ENCODE peak calls at places on chromosome 21, in four cellular contexts. U is H54, P is SK-MEL-5, E is lower lobe of right lung. B is an unnamed sample.
A peak's percentile ranks its signal among the peaks of the same experiment; 100 is the strongest.

GRCh38 chr21:39386194-39386593 is 37.3 kb upstream of the HMGN1 start:
- DNase-seq in U (no peak), P (peak; percentile 21), E (no peak), B (no peak)

GRCh38 chr21:41396452-41397107 is 29.5 kb upstream of the MX1 start:
- DNase-seq in U (no peak), P (peak; percentile 23), E (peak; percentile 85), B (no peak)

GRCh38 chr21:17491716-17492414 is 21.0 kb upstream of the CXADR start:
- DNase-seq in U (peak; percentile 56), P (peak; percentile 16), E (no peak), B (no peak)

GRCh38 chr21:32994305-32994704 is 31.4 kb upstream of the OLIG2 start:
- DNase-seq in U (no peak), P (peak; percentile 58), E (no peak), B (peak; percentile 4)

GRCh38 chr21:42566524-42567180 is 53.0 kb downstream of the SLC37A1 start:
- DNase-seq in U (no peak), P (no peak), E (peak; percentile 41), B (no peak)

GRCh38 chr21:15841856-15842564 is 112.2 kb downstream of the USP25 start:
- DNase-seq in U (no peak), P (no peak), E (no peak), B (peak; percentile 37)

GRCh38 chr21:42864812-42865211 is 14.5 kb downstream of the WDR4 start:
- DNase-seq in U (no peak), P (no peak), E (no peak), B (no peak)

GRCh38 chr21:25506887-25507286 is 100.4 kb downstream of the MRPL39 start:
- DNase-seq in U (no peak), P (no peak), E (no peak), B (no peak)

GRCh38 chr21:17387030-17387617 is 125.7 kb upstream of the CXADR start:
- DNase-seq in U (peak; percentile 33), P (peak; percentile 82), E (no peak), B (peak; percentile 72)

GRCh38 chr21:25859264-25859931 is 124.6 kb downstream of the GABPA start:
- DNase-seq in U (no peak), P (no peak), E (no peak), B (no peak)

GRCh38 chr21:31416465-31416864 is 72.4 kb upstream of the TIAM1 start:
- DNase-seq in U (no peak), P (no peak), E (no peak), B (no peak)

GRCh38 chr21:16535100-16535418 is 805.3 kb downstream of the USP25 start:
- DNase-seq in U (peak; percentile 40), P (peak; percentile 50), E (peak; percentile 54), B (peak; percentile 48)

GRCh38 chr21:27269646-27270045 is 302.8 kb upstream of the ADAMTS5 start:
- DNase-seq in U (peak; percentile 20), P (no peak), E (no peak), B (no peak)

GRCh38 chr21:30831194-30831765 is 1.7 kb upstream of the KRTAP7-1 start:
- DNase-seq in U (no peak), P (peak; percentile 38), E (no peak), B (peak; percentile 46)

GRCh38 chr21:28207776-28208175 is 784.9 kb downstream of the LTN1 start:
- DNase-seq in U (no peak), P (no peak), E (no peak), B (peak; percentile 88)

GRCh38 chr21:40886006-40886405 is 39.0 kb upstream of the DSCAM start:
- DNase-seq in U (no peak), P (no peak), E (no peak), B (no peak)

GRCh38 chr21:32322103-32322502 is 23.4 kb downstream of the MRAP start:
- DNase-seq in U (no peak), P (no peak), E (no peak), B (no peak)

GRCh38 chr21:23452384-23453083 is 2154.7 kb downstream of the MRPL39 start:
- DNase-seq in U (no peak), P (peak; percentile 71), E (no peak), B (peak; percentile 36)

GRCh38 chr21:33791058-33791457 is 124.5 kb downstream of the ATP5PO start:
- DNase-seq in U (no peak), P (no peak), E (no peak), B (no peak)

GRCh38 chr21:18298228-18298627 is 53.6 kb downstream of the CHODL start:
- DNase-seq in U (no peak), P (peak; percentile 33), E (no peak), B (peak; percentile 3)